ENCODE peak calls at places on chromosomes 1 and 21, in four cellular contexts. One of them, this sample, is unnamed. For H3K79me2, the result is how much of the 10 kb centered on the place peaks cover.

GRCh38 chr1:35278886-35279554 is 10.5 kb downstream of the ZMYM4 start:
- DNase-seq in GM23248: no peak
- DNase-seq in mammary epithelial cell: no peak
- DNase-seq in fibroblast of lung: peak
- DNase-seq in this sample: no peak

GRCh38 chr1:171251741-171252300 is 3.5 kb downstream of the FMO1 start:
- DNase-seq in GM23248: peak
- DNase-seq in mammary epithelial cell: no peak
- DNase-seq in fibroblast of lung: peak
- DNase-seq in this sample: no peak

GRCh38 chr1:26791626-26792025 is 3.9 kb downstream of the PIGV start:
- DNase-seq in GM23248: no peak
- DNase-seq in mammary epithelial cell: no peak
- DNase-seq in fibroblast of lung: no peak
- DNase-seq in this sample: no peak

GRCh38 chr1:23854568-23854967 is 13.5 kb downstream of the FUCA1 start:
- DNase-seq in GM23248: peak
- DNase-seq in mammary epithelial cell: no peak
- DNase-seq in fibroblast of lung: no peak
- DNase-seq in this sample: peak

GRCh38 chr1:6922096-6922931 is 137.1 kb downstream of the CAMTA1 start:
- DNase-seq in GM23248: peak
- DNase-seq in mammary epithelial cell: peak
- DNase-seq in fibroblast of lung: peak
- DNase-seq in this sample: no peak

GRCh38 chr1:13706058-13706457 is 6.1 kb downstream of the PRDM2 start:
- DNase-seq in GM23248: peak
- DNase-seq in mammary epithelial cell: no peak
- DNase-seq in fibroblast of lung: no peak
- DNase-seq in this sample: no peak

GRCh38 chr1:226548281-226549093 is at the start of gene STUM:
- DNase-seq in GM23248: peak
- DNase-seq in mammary epithelial cell: peak
- DNase-seq in fibroblast of lung: peak
- DNase-seq in this sample: no peak

GRCh38 chr1:111895456-111895855 is 94.0 kb downstream of the KCND3 start:
- DNase-seq in GM23248: peak
- DNase-seq in mammary epithelial cell: no peak
- DNase-seq in fibroblast of lung: peak
- DNase-seq in this sample: no peak

GRCh38 chr1:214623430-214623829 is 20.4 kb downstream of the CENPF start:
- DNase-seq in GM23248: peak
- DNase-seq in mammary epithelial cell: peak
- DNase-seq in fibroblast of lung: no peak
- DNase-seq in this sample: no peak

GRCh38 chr1:152034324-152034653 is 2.5 kb downstream of the S100A11 start:
- DNase-seq in GM23248: no peak
- DNase-seq in mammary epithelial cell: no peak
- DNase-seq in fibroblast of lung: no peak
- DNase-seq in this sample: no peak

GRCh38 chr1:2557146-2558029 is 1.2 kb downstream of the TNFRSF14 start:
- DNase-seq in GM23248: no peak
- DNase-seq in mammary epithelial cell: no peak
- DNase-seq in fibroblast of lung: no peak
- DNase-seq in this sample: no peak

GRCh38 chr1:236535190-236535589 is 11.4 kb downstream of the LGALS8 start:
- DNase-seq in GM23248: no peak
- DNase-seq in mammary epithelial cell: no peak
- DNase-seq in fibroblast of lung: no peak
- DNase-seq in this sample: no peak

GRCh38 chr1:173914366-173914871 is 2.7 kb downstream of the SERPINC1 start:
- DNase-seq in GM23248: peak
- DNase-seq in mammary epithelial cell: peak
- DNase-seq in fibroblast of lung: no peak
- DNase-seq in this sample: peak

GRCh38 chr1:224183591-224184312 is 712 bp downstream of the DEGS1 start:
- DNase-seq in GM23248: peak
- DNase-seq in mammary epithelial cell: peak
- DNase-seq in fibroblast of lung: peak
- DNase-seq in this sample: peak

GRCh38 chr1:163596541-163597258 is 274.9 kb downstream of the NUF2 start:
- DNase-seq in GM23248: no peak
- DNase-seq in mammary epithelial cell: no peak
- DNase-seq in fibroblast of lung: no peak
- DNase-seq in this sample: peak

GRCh38 chr1:203072911-203073310 is 12.9 kb downstream of the MYOG start:
- DNase-seq in GM23248: peak
- DNase-seq in mammary epithelial cell: peak
- DNase-seq in fibroblast of lung: peak
- DNase-seq in this sample: no peak

GRCh38 chr1:158145173-158145719 is 35.4 kb upstream of the CD1D start:
- DNase-seq in GM23248: peak
- DNase-seq in mammary epithelial cell: peak
- DNase-seq in fibroblast of lung: peak
- DNase-seq in this sample: no peak

GRCh38 chr1:7384679-7385078 is 386.4 kb upstream of the VAMP3 start:
- DNase-seq in GM23248: no peak
- DNase-seq in mammary epithelial cell: no peak
- DNase-seq in fibroblast of lung: no peak
- DNase-seq in this sample: no peak

GRCh38 chr1:238409947-238410346 is 519.2 kb upstream of the ZP4 start:
- DNase-seq in GM23248: peak
- DNase-seq in mammary epithelial cell: peak
- DNase-seq in fibroblast of lung: peak
- DNase-seq in this sample: no peak

GRCh38 chr1:186965847-186966246 is 137.1 kb downstream of the PLA2G4A start:
- DNase-seq in GM23248: no peak
- DNase-seq in mammary epithelial cell: no peak
- DNase-seq in fibroblast of lung: no peak
- DNase-seq in this sample: no peak

GRCh38 chr1:231949277-231950122 is 322.9 kb downstream of the DISC1 start:
- DNase-seq in GM23248: no peak
- DNase-seq in mammary epithelial cell: no peak
- DNase-seq in fibroblast of lung: no peak
- DNase-seq in this sample: peak

GRCh38 chr1:151458936-151459330 is 361 bp downstream of the POGZ start:
- DNase-seq in GM23248: peak
- DNase-seq in mammary epithelial cell: peak
- DNase-seq in fibroblast of lung: peak
- DNase-seq in this sample: peak

GRCh38 chr1:54402896-54403295 is 3.3 kb downstream of the SSBP3 start:
- DNase-seq in GM23248: peak
- DNase-seq in mammary epithelial cell: peak
- DNase-seq in fibroblast of lung: peak
- DNase-seq in this sample: no peak

GRCh38 chr21:44814498-44815023 is 3.3 kb downstream of the SUMO3 start:
- DNase-seq in GM23248: peak
- DNase-seq in mammary epithelial cell: no peak
- DNase-seq in fibroblast of lung: no peak
- DNase-seq in this sample: no peak

GRCh38 chr1:220189750-220190347 is 82.4 kb downstream of the RAB3GAP2 start:
- DNase-seq in GM23248: peak
- DNase-seq in mammary epithelial cell: peak
- DNase-seq in fibroblast of lung: peak
- DNase-seq in this sample: peak

GRCh38 chr21:38995755-38996154 is 187.5 kb downstream of the PSMG1 start:
- DNase-seq in GM23248: no peak
- DNase-seq in mammary epithelial cell: no peak
- DNase-seq in fibroblast of lung: no peak
- DNase-seq in this sample: no peak

GRCh38 chr1:37602750-37603694 is 7.3 kb upstream of the GNL2 start:
- DNase-seq in GM23248: peak
- DNase-seq in mammary epithelial cell: no peak
- DNase-seq in fibroblast of lung: no peak
- DNase-seq in this sample: peak

GRCh38 chr1:240804475-240804874 is 192.5 kb upstream of the GREM2 start:
- DNase-seq in GM23248: peak
- DNase-seq in mammary epithelial cell: no peak
- DNase-seq in fibroblast of lung: peak
- DNase-seq in this sample: no peak

GRCh38 chr1:234325878-234326492 is 47.3 kb upstream of the COA6 start:
- DNase-seq in GM23248: no peak
- DNase-seq in mammary epithelial cell: no peak
- DNase-seq in fibroblast of lung: no peak
- DNase-seq in this sample: no peak

GRCh38 chr1:3738943-3739342 is 13.3 kb upstream of the CCDC27 start:
- DNase-seq in GM23248: no peak
- DNase-seq in mammary epithelial cell: no peak
- DNase-seq in fibroblast of lung: no peak
- DNase-seq in this sample: no peak

GRCh38 chr1:209625791-209626285 is 26.4 kb downstream of the LAMB3 start:
- DNase-seq in GM23248: no peak
- DNase-seq in mammary epithelial cell: no peak
- DNase-seq in fibroblast of lung: no peak
- DNase-seq in this sample: no peak

GRCh38 chr1:31715097-31715872 is 11.5 kb upstream of the COL16A1 start:
- DNase-seq in GM23248: peak
- DNase-seq in mammary epithelial cell: no peak
- DNase-seq in fibroblast of lung: peak
- DNase-seq in this sample: peak

GRCh38 chr1:9196129-9197040 is 38.2 kb upstream of the H6PD start:
- DNase-seq in GM23248: peak
- DNase-seq in mammary epithelial cell: peak
- DNase-seq in fibroblast of lung: peak
- DNase-seq in this sample: peak

GRCh38 chr1:58927026-58927721 is 143.3 kb upstream of the JUN start:
- DNase-seq in GM23248: no peak
- DNase-seq in mammary epithelial cell: peak
- DNase-seq in fibroblast of lung: no peak
- DNase-seq in this sample: peak

GRCh38 chr1:1351511-1352427 is 2.6 kb upstream of the DVL1 start:
- DNase-seq in GM23248: peak
- DNase-seq in mammary epithelial cell: no peak
- DNase-seq in fibroblast of lung: peak
- DNase-seq in this sample: no peak

GRCh38 chr21:38139380-38140168 is 117.2 kb upstream of the KCNJ15 start:
- DNase-seq in GM23248: peak
- DNase-seq in mammary epithelial cell: peak
- DNase-seq in fibroblast of lung: peak
- DNase-seq in this sample: no peak

GRCh38 chr1:85330206-85330605 is 53.8 kb upstream of the BCL10 start:
- DNase-seq in GM23248: peak
- DNase-seq in mammary epithelial cell: peak
- DNase-seq in fibroblast of lung: peak
- DNase-seq in this sample: no peak
- H3K9ac ChIP-seq in GM23248: peak
- H3K9ac ChIP-seq in mammary epithelial cell: peak
- H3K9ac ChIP-seq in fibroblast of lung: peak
- H3K9ac ChIP-seq in this sample: no peak

DNA sequence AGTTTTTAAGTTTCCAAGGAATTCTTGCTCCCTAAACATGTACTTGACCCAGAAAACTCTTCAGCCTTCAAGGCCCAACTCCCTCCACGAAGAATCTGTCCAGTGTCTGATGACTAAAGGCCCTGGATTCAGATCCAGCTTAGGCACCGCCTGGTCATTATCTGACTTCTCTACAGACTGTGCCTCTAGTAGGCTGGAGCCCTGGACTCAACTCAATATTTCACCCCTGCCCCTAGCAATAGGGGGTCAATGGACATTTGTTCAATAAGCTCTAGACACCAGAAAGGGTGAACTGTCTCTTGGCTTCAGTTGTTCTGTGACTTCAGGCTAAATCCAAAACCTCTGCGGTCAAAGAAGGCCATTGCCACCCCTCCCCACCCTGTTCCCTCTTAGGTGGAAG is 34.5 kb downstream of the NUAK2 start:
- DNase-seq in GM23248: peak
- DNase-seq in mammary epithelial cell: no peak
- DNase-seq in fibroblast of lung: peak
- DNase-seq in this sample: no peak
- H3K79me2 ChIP-seq in GM23248: under half
- H3K79me2 ChIP-seq in mammary epithelial cell: under half
- H3K79me2 ChIP-seq in fibroblast of lung: under half
- H3K79me2 ChIP-seq in this sample: under half

GRCh38 chr1:61641578-61642336 is 83.2 kb downstream of the TM2D1 start:
- DNase-seq in GM23248: peak
- DNase-seq in mammary epithelial cell: peak
- DNase-seq in fibroblast of lung: peak
- DNase-seq in this sample: peak
- H3K9ac ChIP-seq in GM23248: peak
- H3K9ac ChIP-seq in mammary epithelial cell: no peak
- H3K9ac ChIP-seq in fibroblast of lung: no peak
- H3K9ac ChIP-seq in this sample: peak

GRCh38 chr1:184686540-184686939 is 68.1 kb downstream of the EDEM3 start:
- DNase-seq in GM23248: no peak
- DNase-seq in mammary epithelial cell: no peak
- DNase-seq in fibroblast of lung: no peak
- DNase-seq in this sample: no peak
- H3K79me2 ChIP-seq in GM23248: under half
- H3K79me2 ChIP-seq in mammary epithelial cell: under half
- H3K79me2 ChIP-seq in fibroblast of lung: under half
- H3K79me2 ChIP-seq in this sample: under half

GRCh38 chr1:205629751-205630150 is 2.1 kb downstream of the ELK4 start:
- DNase-seq in GM23248: peak
- DNase-seq in mammary epithelial cell: no peak
- DNase-seq in fibroblast of lung: no peak
- DNase-seq in this sample: no peak
- H3K9ac ChIP-seq in GM23248: peak
- H3K9ac ChIP-seq in mammary epithelial cell: peak
- H3K9ac ChIP-seq in fibroblast of lung: peak
- H3K9ac ChIP-seq in this sample: peak

GRCh38 chr1:30216602-30217001 is 506.8 kb downstream of the MATN1 start:
- DNase-seq in GM23248: no peak
- DNase-seq in mammary epithelial cell: no peak
- DNase-seq in fibroblast of lung: no peak
- DNase-seq in this sample: no peak
- H3K79me2 ChIP-seq in GM23248: under half
- H3K79me2 ChIP-seq in mammary epithelial cell: under half
- H3K79me2 ChIP-seq in fibroblast of lung: under half
- H3K79me2 ChIP-seq in this sample: under half

GRCh38 chr1:155981266-155982088 is 3.1 kb upstream of the ARHGEF2 start:
- DNase-seq in GM23248: peak
- DNase-seq in mammary epithelial cell: no peak
- DNase-seq in fibroblast of lung: peak
- DNase-seq in this sample: peak
- H3K9ac ChIP-seq in GM23248: peak
- H3K9ac ChIP-seq in mammary epithelial cell: no peak
- H3K9ac ChIP-seq in fibroblast of lung: peak
- H3K9ac ChIP-seq in this sample: peak

GRCh38 chr1:42953182-42954180 is 5.2 kb downstream of the SLC2A1 start:
- DNase-seq in GM23248: no peak
- DNase-seq in mammary epithelial cell: peak
- DNase-seq in fibroblast of lung: no peak
- DNase-seq in this sample: no peak

GRCh38 chr1:42950146-42950480 is 8.6 kb downstream of the SLC2A1 start:
- DNase-seq in GM23248: peak
- DNase-seq in mammary epithelial cell: peak
- DNase-seq in fibroblast of lung: peak
- DNase-seq in this sample: no peak

GRCh38 chr1:42949312-42950145 is 9.1 kb downstream of the SLC2A1 start:
- DNase-seq in GM23248: no peak
- DNase-seq in mammary epithelial cell: no peak
- DNase-seq in fibroblast of lung: peak
- DNase-seq in this sample: no peak

GRCh38 chr1:42952353-42953001 is 6.2 kb downstream of the SLC2A1 start:
- DNase-seq in GM23248: no peak
- DNase-seq in mammary epithelial cell: no peak
- DNase-seq in fibroblast of lung: peak
- DNase-seq in this sample: no peak

GRCh38 chr1:42951588-42951987 is 7.1 kb downstream of the SLC2A1 start:
- DNase-seq in GM23248: no peak
- DNase-seq in mammary epithelial cell: no peak
- DNase-seq in fibroblast of lung: no peak
- DNase-seq in this sample: no peak
- H3K79me2 ChIP-seq in GM23248: half or more
- H3K79me2 ChIP-seq in mammary epithelial cell: half or more
- H3K79me2 ChIP-seq in fibroblast of lung: half or more
- H3K79me2 ChIP-seq in this sample: half or more